ENCODE peak calls at places on chromosomes 1 and 21, in four cellular contexts. One of them, this sample, is unnamed.

GRCh38 chr1:180165509-180166435 is 11.1 kb downstream of the QSOX1 start:
- DNase-seq in SJSA1: no peak
- DNase-seq in neural progenitor cell: no peak
- DNase-seq in Caco-2: no peak
- DNase-seq in this sample: no peak

GRCh38 chr1:166170726-166171125 is 3.9 kb upstream of the FAM78B start:
- DNase-seq in neural progenitor cell: no peak
- DNase-seq in SJSA1: no peak
- DNase-seq in Caco-2: no peak
- DNase-seq in this sample: no peak

GRCh38 chr1:23742670-23743286 is 493 bp upstream of the ELOA start:
- DNase-seq in Caco-2: no peak
- DNase-seq in neural progenitor cell: no peak
- DNase-seq in SJSA1: peak; percentile 51
- DNase-seq in this sample: no peak

GRCh38 chr1:53634571-53634979 is 104.4 kb downstream of the GLIS1 start:
- DNase-seq in Caco-2: no peak
- DNase-seq in SJSA1: peak; percentile 32
- DNase-seq in neural progenitor cell: no peak
- DNase-seq in this sample: no peak

GRCh38 chr1:212794561-212795014 is 2.9 kb downstream of the TATDN3 start:
- DNase-seq in Caco-2: no peak
- DNase-seq in SJSA1: no peak
- DNase-seq in neural progenitor cell: no peak
- DNase-seq in this sample: no peak

GRCh38 chr21:37932936-37933335 is 16.7 kb upstream of the KCNJ6 start:
- DNase-seq in Caco-2: no peak
- DNase-seq in neural progenitor cell: no peak
- DNase-seq in SJSA1: no peak
- DNase-seq in this sample: no peak

GRCh38 chr1:24893431-24893830 is 36.6 kb downstream of the RUNX3 start:
- DNase-seq in Caco-2: no peak
- DNase-seq in SJSA1: no peak
- DNase-seq in neural progenitor cell: no peak
- DNase-seq in this sample: no peak

GRCh38 chr1:22737374-22738068 is 26.9 kb downstream of the EPHB2 start:
- DNase-seq in Caco-2: no peak
- DNase-seq in neural progenitor cell: no peak
- DNase-seq in SJSA1: no peak
- DNase-seq in this sample: no peak

GRCh38 chr1:229192851-229193250 is 78.1 kb upstream of the RAB4A start:
- DNase-seq in Caco-2: no peak
- DNase-seq in neural progenitor cell: no peak
- DNase-seq in SJSA1: no peak
- DNase-seq in this sample: no peak

GRCh38 chr1:41454406-41454805 is 30.1 kb downstream of the EDN2 start:
- DNase-seq in neural progenitor cell: no peak
- DNase-seq in Caco-2: no peak
- DNase-seq in SJSA1: no peak
- DNase-seq in this sample: no peak

GRCh38 chr1:9753121-9753531 is 70.6 kb downstream of the CLSTN1 start:
- DNase-seq in Caco-2: no peak
- DNase-seq in SJSA1: no peak
- DNase-seq in neural progenitor cell: no peak
- DNase-seq in this sample: peak; percentile 63

GRCh38 chr1:212828395-212828794 is 19.1 kb downstream of the SPATA45 start:
- DNase-seq in SJSA1: no peak
- DNase-seq in Caco-2: no peak
- DNase-seq in neural progenitor cell: no peak
- DNase-seq in this sample: no peak

GRCh38 chr1:71228236-71228635 is 147.4 kb upstream of the ZRANB2 start:
- DNase-seq in neural progenitor cell: no peak
- DNase-seq in SJSA1: no peak
- DNase-seq in Caco-2: no peak
- DNase-seq in this sample: no peak

GRCh38 chr1:47963093-47963492 is 34.1 kb downstream of the TRABD2B start:
- DNase-seq in neural progenitor cell: no peak
- DNase-seq in Caco-2: no peak
- DNase-seq in SJSA1: no peak
- DNase-seq in this sample: no peak

GRCh38 chr1:101748077-101748476 is 248.6 kb downstream of the OLFM3 start:
- DNase-seq in neural progenitor cell: no peak
- DNase-seq in Caco-2: no peak
- DNase-seq in SJSA1: no peak
- DNase-seq in this sample: no peak

GRCh38 chr21:20996421-20997307 is 1.5 kb upstream of the NCAM2 start:
- DNase-seq in SJSA1: no peak
- DNase-seq in Caco-2: no peak
- DNase-seq in neural progenitor cell: peak; percentile 35
- DNase-seq in this sample: no peak

GRCh38 chr1:192763243-192763642 is 45.6 kb upstream of the RGS2 start:
- DNase-seq in Caco-2: no peak
- DNase-seq in SJSA1: no peak
- DNase-seq in neural progenitor cell: no peak
- DNase-seq in this sample: no peak

GRCh38 chr1:33111965-33112364 is 31.0 kb downstream of the AZIN2 start:
- DNase-seq in neural progenitor cell: no peak
- DNase-seq in Caco-2: no peak
- DNase-seq in SJSA1: no peak
- DNase-seq in this sample: no peak

GRCh38 chr1:110084226-110085078 is 14.0 kb upstream of the ALX3 start:
- DNase-seq in SJSA1: no peak
- DNase-seq in Caco-2: peak; percentile 11
- DNase-seq in neural progenitor cell: peak; percentile 61
- DNase-seq in this sample: peak; percentile 6

GRCh38 chr1:17890056-17890814 is 135.1 kb downstream of the ACTL8 start:
- DNase-seq in Caco-2: no peak
- DNase-seq in neural progenitor cell: no peak
- DNase-seq in SJSA1: no peak
- DNase-seq in this sample: no peak

DNA sequence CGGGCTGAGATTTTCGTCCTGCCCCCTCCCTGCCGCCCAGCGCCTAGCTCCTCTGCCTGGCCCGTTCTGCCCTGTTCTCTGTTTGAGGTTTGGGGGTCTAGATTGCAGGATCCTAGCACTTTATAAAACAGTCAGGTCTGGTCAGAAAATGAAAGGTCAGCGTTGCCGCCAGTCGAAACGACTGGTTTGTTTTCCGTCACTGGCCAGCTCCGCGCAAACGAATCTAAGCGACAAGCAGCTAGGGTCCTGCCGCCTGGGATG is 4.4 kb downstream of the GFI1 start:
- DNase-seq in neural progenitor cell: no peak
- DNase-seq in Caco-2: no peak
- DNase-seq in SJSA1: no peak
- DNase-seq in this sample: no peak
- H3K27me3 ChIP-seq in neural progenitor cell: peaks cover 100% of the 10 kb centered on the region
- H3K27me3 ChIP-seq in Caco-2: no peaks in the 10 kb centered on the region
- H3K27me3 ChIP-seq in SJSA1: peaks cover 47% of the 10 kb centered on the region
- H3K27me3 ChIP-seq in this sample: peaks cover 92% of the 10 kb centered on the region

GRCh38 chr1:204660509-204660908 is 25.0 kb downstream of the LRRN2 start:
- DNase-seq in neural progenitor cell: no peak
- DNase-seq in Caco-2: no peak
- DNase-seq in SJSA1: no peak
- DNase-seq in this sample: no peak

GRCh38 chr1:204659061-204659460 is 26.5 kb downstream of the LRRN2 start:
- DNase-seq in neural progenitor cell: no peak
- DNase-seq in Caco-2: no peak
- DNase-seq in SJSA1: no peak
- DNase-seq in this sample: no peak

GRCh38 chr1:204664251-204664650 is 21.3 kb downstream of the LRRN2 start:
- DNase-seq in SJSA1: no peak
- DNase-seq in neural progenitor cell: no peak
- DNase-seq in Caco-2: no peak
- DNase-seq in this sample: no peak

GRCh38 chr1:204658295-204658694 is 27.2 kb downstream of the LRRN2 start:
- DNase-seq in Caco-2: no peak
- DNase-seq in neural progenitor cell: no peak
- DNase-seq in SJSA1: no peak
- DNase-seq in this sample: no peak

DNA sequence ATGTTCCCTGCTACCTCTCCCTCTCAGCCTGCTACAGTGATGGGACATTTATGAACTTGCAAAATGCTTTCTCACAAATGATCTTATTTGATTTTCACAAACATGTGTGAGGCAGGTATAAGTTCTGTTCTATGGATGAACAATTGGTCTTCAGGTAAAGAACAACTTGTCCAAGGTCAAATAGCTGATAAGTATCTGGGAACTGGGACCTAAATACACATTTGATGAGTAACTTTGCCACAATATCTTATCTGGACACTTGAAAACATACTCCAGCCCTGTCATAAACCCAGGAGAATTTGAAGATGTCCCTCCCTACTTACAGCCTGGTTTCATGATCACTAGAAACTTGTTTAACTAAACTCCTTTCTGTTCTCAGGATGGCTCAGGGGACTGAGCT is 23.0 kb downstream of the LRRN2 start:
- DNase-seq in neural progenitor cell: no peak
- DNase-seq in SJSA1: no peak
- DNase-seq in Caco-2: no peak
- DNase-seq in this sample: no peak
- H3K27me3 ChIP-seq in neural progenitor cell: no peaks in the 10 kb centered on the region
- H3K27me3 ChIP-seq in SJSA1: peaks cover 29% of the 10 kb centered on the region
- H3K27me3 ChIP-seq in Caco-2: no peaks in the 10 kb centered on the region
- H3K27me3 ChIP-seq in this sample: peaks cover 25% of the 10 kb centered on the region

GRCh38 chr21:36718951-36719501 is 20.1 kb downstream of the SIM2 start:
- DNase-seq in neural progenitor cell: no peak
- DNase-seq in Caco-2: no peak
- DNase-seq in SJSA1: no peak
- DNase-seq in this sample: no peak

GRCh38 chr21:36716836-36717235 is 17.9 kb downstream of the SIM2 start:
- DNase-seq in neural progenitor cell: no peak
- DNase-seq in SJSA1: no peak
- DNase-seq in Caco-2: no peak
- DNase-seq in this sample: no peak

GRCh38 chr21:36717901-36718465 is 19.1 kb downstream of the SIM2 start:
- DNase-seq in neural progenitor cell: no peak
- DNase-seq in Caco-2: no peak
- DNase-seq in SJSA1: no peak
- DNase-seq in this sample: no peak

GRCh38 chr21:36713746-36714145 is 14.8 kb downstream of the SIM2 start:
- DNase-seq in neural progenitor cell: no peak
- DNase-seq in SJSA1: no peak
- DNase-seq in Caco-2: no peak
- DNase-seq in this sample: no peak

GRCh38 chr21:36716387-36716786 is 17.5 kb downstream of the SIM2 start:
- DNase-seq in neural progenitor cell: no peak
- DNase-seq in Caco-2: no peak
- DNase-seq in SJSA1: no peak
- DNase-seq in this sample: no peak
- H3K27me3 ChIP-seq in neural progenitor cell: peaks cover 72% of the 10 kb centered on the region
- H3K27me3 ChIP-seq in Caco-2: no peaks in the 10 kb centered on the region
- H3K27me3 ChIP-seq in SJSA1: peaks cover 19% of the 10 kb centered on the region
- H3K27me3 ChIP-seq in this sample: peaks cover 74% of the 10 kb centered on the region

GRCh38 chr1:234777850-234778214 is 167.9 kb upstream of the IRF2BP2 start:
- DNase-seq in SJSA1: peak; percentile 19
- DNase-seq in neural progenitor cell: no peak
- DNase-seq in Caco-2: peak; percentile 25
- DNase-seq in this sample: no peak
- H3K27me3 ChIP-seq in SJSA1: no peaks in the 10 kb centered on the region
- H3K27me3 ChIP-seq in neural progenitor cell: peaks cover 44% of the 10 kb centered on the region
- H3K27me3 ChIP-seq in Caco-2: no peaks in the 10 kb centered on the region
- H3K27me3 ChIP-seq in this sample: peaks cover 30% of the 10 kb centered on the region

DNA sequence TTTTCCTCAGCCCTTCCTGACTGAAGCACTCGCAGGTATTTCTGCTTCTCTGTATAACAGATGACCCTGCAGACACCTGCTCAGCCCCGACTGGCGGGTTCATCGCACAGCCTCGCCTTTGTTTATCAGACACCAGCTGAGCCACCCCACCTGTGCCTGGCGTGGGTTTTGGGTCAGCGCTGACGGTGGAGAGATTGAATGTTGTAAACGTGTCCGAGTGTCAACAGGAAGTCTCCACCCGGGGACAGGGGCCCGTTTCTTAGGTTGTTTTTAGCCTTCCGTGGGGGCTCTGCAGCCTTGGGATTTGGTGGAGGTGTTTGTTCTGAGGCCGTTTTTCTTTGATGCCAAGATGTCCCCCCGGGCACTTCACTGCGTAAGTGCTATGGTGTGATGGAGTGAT is 60.1 kb downstream of the COL18A1 start:
- DNase-seq in SJSA1: no peak
- DNase-seq in neural progenitor cell: no peak
- DNase-seq in Caco-2: no peak
- DNase-seq in this sample: no peak
- H3K27me3 ChIP-seq in SJSA1: no peaks in the 10 kb centered on the region
- H3K27me3 ChIP-seq in neural progenitor cell: no peaks in the 10 kb centered on the region
- H3K27me3 ChIP-seq in Caco-2: no peaks in the 10 kb centered on the region
- H3K27me3 ChIP-seq in this sample: no peaks in the 10 kb centered on the region

DNA sequence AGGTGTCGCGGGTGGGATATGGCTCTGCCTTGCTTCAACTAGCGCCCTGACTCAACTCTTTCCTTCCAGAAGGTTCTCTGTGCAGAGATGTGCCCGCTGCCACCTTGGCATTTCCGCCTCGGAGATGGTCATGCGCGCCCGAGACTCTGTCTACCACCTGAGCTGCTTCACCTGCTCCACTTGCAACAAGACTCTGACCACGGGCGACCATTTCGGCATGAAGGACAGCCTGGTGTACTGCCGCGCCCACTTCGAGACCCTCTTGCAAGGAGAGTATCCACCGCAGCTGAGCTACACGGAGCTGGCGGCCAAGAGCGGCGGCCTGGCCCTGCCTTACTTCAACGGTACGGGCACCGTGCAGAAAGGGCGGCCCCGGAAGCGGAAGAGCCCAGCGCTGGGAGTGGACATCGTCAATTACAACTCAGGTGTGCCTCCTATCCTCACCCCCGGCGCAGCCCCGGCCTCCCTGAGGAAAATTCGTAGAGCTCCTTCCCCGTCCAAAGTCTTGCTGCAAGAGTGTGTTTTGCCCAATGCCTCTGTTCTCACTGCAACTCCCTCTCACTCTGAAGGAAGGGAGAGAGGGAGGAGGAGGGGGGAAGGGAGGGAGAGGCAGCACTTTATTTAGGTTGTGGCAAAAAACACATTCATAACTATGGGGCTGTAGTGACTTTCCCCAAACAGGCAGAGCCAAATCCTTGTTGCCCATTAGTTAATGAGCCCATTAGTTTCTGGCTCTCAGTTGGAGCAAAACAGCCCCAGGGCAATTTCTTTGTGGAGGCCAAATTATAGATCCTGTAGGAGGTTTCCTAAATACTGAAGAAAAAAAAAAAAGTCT is 4.3 kb downstream of the LHX9 start:
- DNase-seq in SJSA1: no peak
- DNase-seq in Caco-2: no peak
- DNase-seq in neural progenitor cell: peak; percentile 51
- DNase-seq in this sample: no peak
- H3K27me3 ChIP-seq in SJSA1: no peaks in the 10 kb centered on the region
- H3K27me3 ChIP-seq in Caco-2: peaks cover 2% of the 10 kb centered on the region
- H3K27me3 ChIP-seq in neural progenitor cell: peaks cover 94% of the 10 kb centered on the region
- H3K27me3 ChIP-seq in this sample: peaks cover 81% of the 10 kb centered on the region

GRCh38 chr1:220887868-220888664 is 8.8 kb downstream of the HLX start:
- DNase-seq in neural progenitor cell: peak; percentile 52
- DNase-seq in SJSA1: no peak
- DNase-seq in Caco-2: no peak
- DNase-seq in this sample: no peak
- H3K27me3 ChIP-seq in neural progenitor cell: peaks cover 100% of the 10 kb centered on the region
- H3K27me3 ChIP-seq in SJSA1: no peaks in the 10 kb centered on the region
- H3K27me3 ChIP-seq in Caco-2: no peaks in the 10 kb centered on the region
- H3K27me3 ChIP-seq in this sample: peaks cover 10% of the 10 kb centered on the region

GRCh38 chr1:96313216-96313615 is 408.4 kb upstream of the PTBP2 start:
- DNase-seq in neural progenitor cell: no peak
- DNase-seq in SJSA1: no peak
- DNase-seq in Caco-2: no peak
- DNase-seq in this sample: peak; percentile 54
- H3K27me3 ChIP-seq in neural progenitor cell: no peaks in the 10 kb centered on the region
- H3K27me3 ChIP-seq in SJSA1: no peaks in the 10 kb centered on the region
- H3K27me3 ChIP-seq in Caco-2: no peaks in the 10 kb centered on the region
- H3K27me3 ChIP-seq in this sample: no peaks in the 10 kb centered on the region

GRCh38 chr1:246831543-246831942 is 100.2 kb downstream of the AHCTF1 start:
- DNase-seq in Caco-2: no peak
- DNase-seq in neural progenitor cell: no peak
- DNase-seq in SJSA1: no peak
- DNase-seq in this sample: no peak
- H3K27me3 ChIP-seq in Caco-2: no peaks in the 10 kb centered on the region
- H3K27me3 ChIP-seq in neural progenitor cell: no peaks in the 10 kb centered on the region
- H3K27me3 ChIP-seq in SJSA1: no peaks in the 10 kb centered on the region
- H3K27me3 ChIP-seq in this sample: no peaks in the 10 kb centered on the region